ENCODE peak calls at places on chromosomes 1 and 21, in eight cellular contexts. T, E, K, B, W, C, D and H are unnamed samples.

GRCh38 chr1:213176341-213176740 is 125.3 kb downstream of the RPS6KC1 start:
- DNase-seq in W (peak), E (no peak), T (no peak), B (no peak), D (no peak), C (no peak), K (no peak), H (no peak)

GRCh38 chr1:7284839-7285435 is 486.2 kb upstream of the VAMP3 start:
- DNase-seq in D (no peak), T (peak), W (peak), K (no peak), C (no peak), E (no peak), B (no peak), H (no peak)

GRCh38 chr1:9145021-9145668 is 16.2 kb upstream of the GPR157 start:
- DNase-seq in C (no peak), W (peak), B (peak), E (no peak), K (no peak), D (no peak), T (peak), H (no peak)

GRCh38 chr1:77279929-77280328 is 1.9 kb upstream of the AK5 start:
- DNase-seq in C (no peak), B (no peak), E (no peak), D (no peak), T (no peak), K (no peak), W (no peak), H (no peak)

GRCh38 chr1:172990598-172991215 is 60.0 kb downstream of the TNFSF18 start:
- DNase-seq in T (peak), B (no peak), D (no peak), K (no peak), E (no peak), W (peak), C (no peak), H (no peak)

GRCh38 chr1:184647471-184647870 is 107.2 kb downstream of the EDEM3 start:
- DNase-seq in B (no peak), E (no peak), T (no peak), W (no peak), D (no peak), C (no peak), K (no peak), H (no peak)

GRCh38 chr1:169729991-169730390 is 3.9 kb downstream of the SELE start:
- DNase-seq in C (no peak), W (no peak), T (no peak), E (no peak), D (no peak), K (no peak), B (no peak), H (no peak)

GRCh38 chr1:234698624-234699023 is 88.6 kb upstream of the IRF2BP2 start:
- DNase-seq in T (no peak), W (no peak), D (no peak), B (no peak), E (no peak), C (no peak), K (no peak), H (no peak)

GRCh38 chr1:230243583-230244377 is 176.7 kb downstream of the GALNT2 start:
- DNase-seq in E (no peak), W (peak), T (peak), C (no peak), B (peak), K (no peak), D (no peak), H (no peak)

GRCh38 chr21:27572681-27573080 is 605.8 kb upstream of the ADAMTS5 start:
- DNase-seq in E (no peak), W (peak), T (peak), K (no peak), D (no peak), B (peak), C (no peak), H (no peak)

GRCh38 chr1:2345297-2346075 is 45.9 kb downstream of the MORN1 start:
- DNase-seq in K (no peak), D (no peak), E (no peak), W (no peak), C (no peak), T (no peak), B (no peak), H (no peak)

GRCh38 chr1:8810987-8811386 is 6.5 kb downstream of the RERE start:
- DNase-seq in D (no peak), C (no peak), W (no peak), E (no peak), K (no peak), B (no peak), T (no peak), H (no peak)

GRCh38 chr1:155744711-155745283 is 55.9 kb downstream of the DAP3 start:
- DNase-seq in D (no peak), W (no peak), B (no peak), E (no peak), C (no peak), K (no peak), T (no peak), H (no peak)

GRCh38 chr1:185244015-185244747 is 72.9 kb downstream of the IVNS1ABP start:
- DNase-seq in C (no peak), W (peak), T (peak), B (no peak), K (no peak), D (no peak), E (no peak), H (no peak)

GRCh38 chr1:9309991-9310390 is 17.3 kb downstream of the SPSB1 start:
- DNase-seq in D (no peak), E (no peak), B (no peak), W (no peak), T (no peak), K (no peak), C (no peak), H (no peak)

GRCh38 chr1:8004803-8005573 is 21.1 kb downstream of the ERRFI1 start:
- DNase-seq in W (peak), E (no peak), B (peak), C (peak), D (peak), K (no peak), T (peak), H (no peak)

GRCh38 chr1:198681831-198682756 is 43.3 kb downstream of the PTPRC start:
- DNase-seq in W (peak), K (peak), B (peak), D (no peak), T (peak), C (peak), E (peak), H (no peak)